ENCODE peak calls at places on chromosomes 3 and 15, in four cellular contexts. T is CD4-positive, alpha-beta memory T cell; M is CD4-positive, alpha-beta T cell; Q is A549. L is an unnamed sample. For H3K9me3, the result is how much of the 10 kb centered on the place peaks cover.

GRCh38 chr3:37943631-37944242 is 46.8 kb upstream of the VILL start:
- DNase-seq in T (no peak), M (no peak), Q (no peak), L (no peak)

GRCh38 chr3:131421957-131422498 is 40.5 kb downstream of the NUDT16 start:
- DNase-seq in T (no peak), M (no peak), Q (no peak), L (no peak)

GRCh38 chr3:138477120-138477519 is 42.7 kb downstream of the ESYT3 start:
- DNase-seq in T (no peak), M (no peak), Q (no peak), L (no peak)

GRCh38 chr3:160486459-160486869 is 36.9 kb upstream of the TRIM59 start:
- DNase-seq in T (no peak), M (no peak), Q (no peak), L (peak)

GRCh38 chr3:112628038-112628437 is 12.9 kb downstream of the CCDC80 start:
- DNase-seq in T (no peak), M (no peak), Q (no peak), L (no peak)

GRCh38 chr3:119223511-119223910 is 17.2 kb downstream of the B4GALT4 start:
- DNase-seq in T (no peak), M (no peak), Q (no peak), L (no peak)

GRCh38 chr3:56157693-56158092 is 310.6 kb downstream of the ERC2 start:
- DNase-seq in T (no peak), M (no peak), Q (no peak), L (no peak)

GRCh38 chr3:74003712-74004111 is 379.0 kb upstream of the PDZRN3 start:
- DNase-seq in T (no peak), M (no peak), Q (no peak), L (no peak)

GRCh38 chr15:76181705-76182107 is 121.9 kb downstream of the TMEM266 start:
- DNase-seq in T (no peak), M (no peak), Q (no peak), L (peak)

GRCh38 chr3:76043746-76044145 is 258.4 kb upstream of the ZNF717 start:
- DNase-seq in T (no peak), M (no peak), Q (no peak), L (no peak)

GRCh38 chr15:40847225-40847961 is 3.5 kb downstream of the SPINT1 start:
- DNase-seq in T (no peak), M (no peak), Q (peak), L (no peak)

GRCh38 chr3:87082806-87083440 is 92.0 kb upstream of the VGLL3 start:
- DNase-seq in T (no peak), M (no peak), Q (peak), L (no peak)

GRCh38 chr3:30486386-30486785 is 120.0 kb upstream of the TGFBR2 start:
- DNase-seq in T (no peak), M (no peak), Q (no peak), L (no peak)

GRCh38 chr15:81895723-81896122 is 150.1 kb downstream of the MEX3B start:
- DNase-seq in T (no peak), M (no peak), Q (no peak), L (no peak)

GRCh38 chr3:94694894-94695293 is 632.0 kb downstream of the NSUN3 start:
- DNase-seq in T (no peak), M (no peak), Q (no peak), L (no peak)

DNA sequence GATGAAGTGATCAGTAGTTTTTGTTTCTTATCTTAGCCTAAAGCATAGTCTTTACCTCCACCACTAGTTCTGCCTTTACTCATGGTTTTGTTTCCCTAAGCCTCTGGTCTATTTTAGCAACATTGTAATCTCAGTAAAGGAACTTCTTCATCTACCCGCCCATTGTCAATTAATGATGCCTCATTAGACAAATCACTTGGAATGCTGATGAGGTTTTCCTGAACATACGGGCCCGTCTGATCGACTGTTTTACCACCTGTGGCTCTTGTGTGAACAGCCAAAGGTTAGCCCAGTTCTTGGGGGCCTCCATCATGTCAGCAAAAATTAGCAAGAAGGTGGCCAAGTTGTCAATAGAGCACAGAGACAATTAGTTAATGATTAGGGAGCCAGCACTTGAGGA is 470.1 kb upstream of the ARRDC4 start:
- DNase-seq in T (no peak), M (no peak), Q (no peak), L (no peak)
- H3K9me3 ChIP-seq in T (under half), M (under half), Q (under half), L (under half)

DNA sequence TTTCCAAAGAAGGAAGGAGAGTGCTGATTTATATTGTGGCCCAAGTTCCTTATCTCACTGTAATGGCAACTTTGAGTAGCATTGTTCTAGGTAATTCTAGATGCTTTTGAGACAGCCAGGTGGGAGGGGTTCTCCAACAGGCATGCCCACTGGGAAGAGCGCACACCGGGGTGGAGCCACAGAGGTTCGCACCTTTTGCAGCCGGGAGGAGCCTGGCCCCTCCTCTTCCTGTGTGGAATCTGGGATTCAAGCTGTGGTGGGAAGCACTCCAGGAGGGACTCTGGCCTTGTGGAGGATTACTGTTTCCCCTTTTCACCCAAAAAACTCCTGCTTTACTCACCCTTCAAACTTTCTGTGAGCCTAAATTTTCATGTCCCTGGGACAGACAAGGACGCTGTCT is 53.1 kb downstream of the CFAP20DC start:
- DNase-seq in T (no peak), M (no peak), Q (no peak), L (no peak)
- H3K27ac ChIP-seq in T (no peak), M (no peak), Q (no peak), L (no peak)

DNA sequence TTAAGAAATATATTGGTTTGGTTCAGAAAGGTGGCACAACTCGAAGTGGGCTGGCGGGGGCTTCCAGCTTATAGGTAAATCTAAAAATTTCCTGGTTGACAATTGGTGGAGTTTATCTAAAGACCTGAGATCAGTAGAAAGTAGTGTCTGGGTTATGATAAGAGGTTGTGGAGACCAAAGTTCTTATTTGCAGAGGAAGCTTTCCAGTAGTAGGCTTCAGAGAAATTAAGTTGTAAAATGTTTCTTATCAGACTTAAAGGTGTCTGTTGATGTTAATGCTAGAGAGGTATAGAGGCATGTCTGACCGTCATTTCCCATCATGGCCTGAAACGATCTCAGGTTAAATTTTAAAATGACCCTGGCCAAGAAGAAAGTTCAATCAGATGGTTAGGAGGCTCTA is 565.2 kb upstream of the DPPA4 start:
- DNase-seq in T (no peak), M (no peak), Q (no peak), L (no peak)
- H3K9me3 ChIP-seq in T (under half), M (under half), Q (under half), L (under half)

DNA sequence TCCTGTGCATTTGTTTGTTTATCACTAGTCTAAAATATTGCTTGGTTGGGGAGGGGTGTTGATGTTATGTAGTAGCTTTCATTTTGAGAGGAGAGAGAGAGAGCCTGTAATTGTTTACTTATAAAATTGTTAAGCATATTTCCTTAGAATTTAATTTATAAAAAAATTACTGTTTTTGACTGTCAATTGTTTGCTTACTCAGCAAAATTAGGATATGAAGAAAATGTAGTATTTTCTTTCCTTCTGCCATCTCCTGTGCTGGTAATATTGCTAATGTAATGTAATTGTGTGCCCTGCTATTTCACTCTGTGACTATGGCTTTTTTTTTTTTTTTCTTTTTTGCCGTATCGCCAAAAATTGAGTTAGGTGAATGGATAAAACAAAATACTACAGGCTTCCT is 3.5 kb downstream of the U2SURP start:
- DNase-seq in T (no peak), M (no peak), Q (no peak), L (no peak)
- H3K27ac ChIP-seq in T (no peak), M (no peak), Q (no peak), L (no peak)

GRCh38 chr15:79919090-79919748 is 22.4 kb upstream of the MTHFS start:
- DNase-seq in T (no peak), M (no peak), Q (no peak), L (no peak)
- H3K9me3 ChIP-seq in T (under half), M (half or more), Q (half or more), L (half or more)